ENCODE peak calls at places on chromosomes 13 and 19, in four cellular contexts. T, S, A and B are unnamed samples.

GRCh38 chr19:2274937-2275535 is 6.9 kb downstream of the PEAK3 start:
- DNase-seq in T (peak), S (peak), A (peak), B (peak)

GRCh38 chr19:12464769-12465725 is 19.6 kb downstream of the ZNF709 start:
- DNase-seq in T (no peak), S (no peak), A (no peak), B (peak)

GRCh38 chr13:37985281-37985680 is 115.7 kb upstream of the TRPC4 start:
- DNase-seq in T (no peak), S (no peak), A (no peak), B (no peak)

GRCh38 chr19:7251502-7251901 is 42.7 kb downstream of the INSR start:
- DNase-seq in T (no peak), S (no peak), A (no peak), B (no peak)

GRCh38 chr19:27779953-27780352 is 1433.0 kb downstream of the UQCRFS1 start:
- DNase-seq in T (no peak), S (no peak), A (no peak), B (no peak)

GRCh38 chr13:48644951-48645350 is 8.8 kb upstream of the CYSLTR2 start:
- DNase-seq in T (no peak), S (no peak), A (no peak), B (no peak)

GRCh38 chr13:33328691-33329090 is 43.1 kb upstream of the STARD13 start:
- DNase-seq in T (no peak), S (no peak), A (peak), B (peak)

GRCh38 chr19:10625003-10625761 is at the start of gene SLC44A2:
- DNase-seq in T (peak), S (no peak), A (peak), B (peak)

GRCh38 chr13:33509642-33510229 is 224.2 kb upstream of the STARD13 start:
- DNase-seq in T (peak), S (no peak), A (no peak), B (no peak)

GRCh38 chr13:97234742-97235141 is 12.6 kb downstream of the MBNL2 start:
- DNase-seq in T (peak), S (no peak), A (no peak), B (no peak)

GRCh38 chr13:74550039-74550438 is 415.8 kb upstream of the KLF12 start:
- DNase-seq in T (no peak), S (no peak), A (no peak), B (no peak)

GRCh38 chr13:38981096-38981495 is 9.5 kb downstream of the STOML3 start:
- DNase-seq in T (no peak), S (no peak), A (no peak), B (peak)

GRCh38 chr13:30963794-30964193 is 31.3 kb downstream of the TEX26 start:
- DNase-seq in T (peak), S (no peak), A (no peak), B (peak)

GRCh38 chr13:34044041-34044440 is 226.1 kb downstream of the RFC3 start:
- DNase-seq in T (no peak), S (no peak), A (no peak), B (no peak)

GRCh38 chr19:41753159-41753558 is 2.2 kb upstream of the CEACAM6 start:
- DNase-seq in T (peak), S (peak), A (peak), B (peak)

GRCh38 chr19:47022541-47023447 is 3.2 kb downstream of the NPAS1 start:
- DNase-seq in T (no peak), S (peak), A (no peak), B (no peak)

GRCh38 chr19:46718157-46718933 is 1.4 kb upstream of the PRKD2 start:
- DNase-seq in T (peak), S (no peak), A (no peak), B (no peak)

GRCh38 chr13:34469212-34469983 is 472.7 kb upstream of the NBEA start:
- DNase-seq in T (no peak), S (no peak), A (no peak), B (no peak)

GRCh38 chr13:24267283-24267682 is 42.1 kb upstream of the C1QTNF9 start:
- DNase-seq in T (no peak), S (no peak), A (no peak), B (no peak)

GRCh38 chr13:113205428-113205931 is 3.0 kb downstream of the PCID2 start:
- DNase-seq in T (no peak), S (no peak), A (no peak), B (no peak)

GRCh38 chr19:41876847-41877489 is at the start of gene CD79A:
- DNase-seq in T (no peak), S (peak), A (no peak), B (peak)

GRCh38 chr13:101323601-101324000 is 92.7 kb downstream of the NALCN start:
- DNase-seq in T (no peak), S (no peak), A (no peak), B (no peak)

GRCh38 chr13:63864171-63864902 is 2448.7 kb upstream of the PCDH20 start:
- DNase-seq in T (no peak), S (no peak), A (no peak), B (no peak)

GRCh38 chr19:43318796-43319314 is 34.6 kb upstream of the CD177 start:
- DNase-seq in T (no peak), S (no peak), A (no peak), B (no peak)